ENCODE peak calls at places on chromosome 3, in four cellular contexts. R, X, A and T are unnamed samples.

GRCh38 chr3:182969277-182969676 is 11.1 kb downstream of the DCUN1D1 start:
- DNase-seq in R (no peak), X (peak), A (peak), T (no peak)

GRCh38 chr3:71926242-71926560 is 141.3 kb upstream of the PROK2 start:
- DNase-seq in R (peak), X (peak), A (peak), T (no peak)

GRCh38 chr3:159082514-159082913 is 280.7 kb downstream of the MFSD1 start:
- DNase-seq in R (no peak), X (peak), A (peak), T (no peak)

GRCh38 chr3:197487911-197488391 is 67.8 kb downstream of the BDH1 start:
- DNase-seq in R (no peak), X (peak), A (peak), T (peak)

GRCh38 chr3:117248149-117248548 is 538.6 kb downstream of the TUSC7 start:
- DNase-seq in R (no peak), X (no peak), A (no peak), T (no peak)

GRCh38 chr3:126888186-126888760 is 94.6 kb upstream of the PLXNA1 start:
- DNase-seq in R (no peak), X (no peak), A (no peak), T (no peak)

GRCh38 chr3:133840055-133840737 is 34.6 kb downstream of the SRPRB start:
- DNase-seq in R (no peak), X (no peak), A (no peak), T (peak)

GRCh38 chr3:52349611-52350395 is 33.7 kb downstream of the DNAH1 start:
- DNase-seq in R (no peak), X (no peak), A (no peak), T (no peak)

GRCh38 chr3:195757371-195757770 is 36.6 kb downstream of the MUC20 start:
- DNase-seq in R (no peak), X (no peak), A (no peak), T (no peak)

GRCh38 chr3:123552095-123552714 is 32.6 kb downstream of the HACD2 start:
- DNase-seq in R (peak), X (peak), A (peak), T (no peak)

GRCh38 chr3:132014105-132014504 is 20.7 kb downstream of the CPNE4 start:
- DNase-seq in R (no peak), X (no peak), A (no peak), T (no peak)

GRCh38 chr3:126951561-126951960 is 31.4 kb upstream of the PLXNA1 start:
- DNase-seq in R (no peak), X (no peak), A (no peak), T (no peak)

GRCh38 chr3:133712017-133712416 is 34.2 kb upstream of the TF start:
- DNase-seq in R (no peak), X (no peak), A (no peak), T (no peak)

GRCh38 chr3:81726132-81726531 is 35.3 kb downstream of the GBE1 start:
- DNase-seq in R (peak), X (peak), A (peak), T (no peak)

GRCh38 chr3:11306815-11307589 is 34.8 kb downstream of the ATG7 start:
- DNase-seq in R (peak), X (peak), A (peak), T (no peak)

GRCh38 chr3:122295286-122295685 is 29.8 kb upstream of the CSTA start:
- DNase-seq in R (peak), X (no peak), A (no peak), T (no peak)

GRCh38 chr3:172156309-172156998 is 117.1 kb downstream of the FNDC3B start:
- DNase-seq in R (no peak), X (no peak), A (no peak), T (no peak)

GRCh38 chr3:186991470-186991869 is 61.1 kb downstream of the ST6GAL1 start:
- DNase-seq in R (no peak), X (no peak), A (no peak), T (no peak)

GRCh38 chr3:118692417-118692816 is 342.2 kb downstream of the IGSF11 start:
- DNase-seq in R (no peak), X (no peak), A (no peak), T (no peak)

GRCh38 chr3:39879581-39879980 is 70.2 kb downstream of the MYRIP start:
- DNase-seq in R (no peak), X (no peak), A (no peak), T (no peak)

GRCh38 chr3:49032646-49033304 is 3.6 kb upstream of the IMPDH2 start:
- DNase-seq in R (no peak), X (no peak), A (no peak), T (no peak)

GRCh38 chr3:106824856-106825255 is 552.4 kb upstream of the CCDC54 start:
- DNase-seq in R (peak), X (peak), A (peak), T (no peak)

GRCh38 chr3:140429791-140430190 is 248.1 kb upstream of the TRIM42 start:
- DNase-seq in R (no peak), X (no peak), A (no peak), T (peak)

GRCh38 chr3:127015282-127016042 is 32.5 kb downstream of the PLXNA1 start:
- DNase-seq in R (peak), X (no peak), A (no peak), T (no peak)

GRCh38 chr3:40128169-40128568 is 181.3 kb upstream of the EIF1B start:
- DNase-seq in R (no peak), X (no peak), A (no peak), T (no peak)

GRCh38 chr3:38453075-38453913 is at the start of gene ACVR2B:
- DNase-seq in R (peak), X (peak), A (peak), T (peak)

GRCh38 chr3:61778095-61778494 is 216.7 kb downstream of the PTPRG start:
- DNase-seq in R (no peak), X (no peak), A (no peak), T (no peak)

GRCh38 chr3:32562640-32563039 is 8.0 kb downstream of the DYNC1LI1 start:
- DNase-seq in R (no peak), X (no peak), A (no peak), T (no peak)

GRCh38 chr3:87082806-87083440 is 92.0 kb upstream of the VGLL3 start:
- DNase-seq in R (peak), X (peak), A (peak), T (no peak)

GRCh38 chr3:160564205-160564922 is 1.0 kb downstream of the KPNA4 start:
- DNase-seq in R (peak), X (no peak), A (no peak), T (no peak)

GRCh38 chr3:46184469-46184868 is 23.6 kb downstream of the CCR1 start:
- DNase-seq in R (no peak), X (peak), A (peak), T (no peak)

GRCh38 chr3:134086616-134087015 is 56.9 kb upstream of the SLCO2A1 start:
- DNase-seq in R (no peak), X (no peak), A (no peak), T (peak)

GRCh38 chr3:51997172-51997571 is 1.5 kb upstream of the RPL29 start:
- DNase-seq in R (no peak), X (no peak), A (no peak), T (no peak)

GRCh38 chr3:14843321-14843720 is 24.6 kb downstream of the FGD5 start:
- DNase-seq in R (no peak), X (no peak), A (no peak), T (no peak)

GRCh38 chr3:141093971-141094401 is 42.8 kb downstream of the SPSB4 start:
- DNase-seq in R (no peak), X (peak), A (no peak), T (no peak)

GRCh38 chr3:46705751-46706572 is 4.8 kb downstream of the TMIE start:
- DNase-seq in R (no peak), X (peak), A (peak), T (no peak)

GRCh38 chr3:112097378-112097777 is 11.2 kb downstream of the C3orf52 start:
- DNase-seq in R (peak), X (peak), A (peak), T (no peak)

GRCh38 chr3:21645121-21645897 is 105.7 kb downstream of the ZNF385D start:
- DNase-seq in R (no peak), X (peak), A (peak), T (no peak)

GRCh38 chr3:174355505-174355904 is 503.6 kb upstream of the NAALADL2 start:
- DNase-seq in R (peak), X (no peak), A (peak), T (no peak)
- TF ChIP-seq CTCF in R (peak), X (peak), A (no peak), T (peak)

GRCh38 chr3:54837964-54838363 is 89.9 kb downstream of the LRTM1 start:
- DNase-seq in R (no peak), X (peak), A (peak), T (no peak)
- TF ChIP-seq CTCF in R (no peak), X (peak), A (peak), T (peak)

GRCh38 chr3:64444619-64445317 is 219.5 kb upstream of the PRICKLE2 start:
- DNase-seq in R (no peak), X (no peak), A (no peak), T (no peak)
- TF ChIP-seq CTCF in R (no peak), X (no peak), A (no peak), T (peak)

GRCh38 chr3:19293295-19293694 is 145.0 kb downstream of the KCNH8 start:
- DNase-seq in R (no peak), X (no peak), A (no peak), T (no peak)

DNA sequence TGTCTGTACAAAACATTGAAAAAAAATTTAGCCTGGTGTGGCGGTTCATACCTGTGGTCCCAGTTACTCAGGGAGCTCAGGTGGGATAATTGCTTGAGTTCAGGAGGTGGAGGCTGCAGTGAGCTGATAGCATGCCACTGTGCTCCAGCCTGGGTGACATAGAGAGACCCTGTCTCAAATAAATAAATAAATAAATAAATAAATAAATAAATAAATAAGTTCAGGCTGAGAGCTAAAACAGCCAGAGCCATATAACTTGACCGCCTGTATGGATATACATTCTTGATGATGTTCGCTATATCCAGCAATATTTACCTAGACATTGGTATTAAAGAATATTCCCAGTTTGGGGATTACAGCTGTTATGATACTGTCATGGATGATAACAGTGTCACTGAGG is 146.9 kb downstream of the KCNH8 start:
- DNase-seq in R (no peak), X (no peak), A (no peak), T (no peak)
- TF ChIP-seq CTCF in R (no peak), X (no peak), A (no peak), T (no peak)

DNA sequence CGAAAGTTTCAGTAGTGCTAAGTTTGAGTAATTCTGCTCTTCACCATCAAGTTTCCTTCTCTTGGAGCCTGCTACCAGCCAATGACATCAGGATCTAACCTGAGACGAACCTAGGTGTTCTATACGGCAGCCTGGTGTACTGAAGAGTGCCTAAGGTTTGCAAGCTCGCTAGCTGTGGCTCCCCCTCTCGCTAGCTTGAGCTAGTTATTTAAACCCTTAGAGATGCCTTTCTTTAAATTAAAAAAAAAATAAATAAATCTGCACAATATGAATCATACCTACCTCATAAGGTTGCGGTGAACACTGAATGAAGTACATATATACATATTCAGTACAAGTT is 1.4 kb upstream of the COL8A1 start:
- DNase-seq in R (no peak), X (no peak), A (no peak), T (no peak)
- TF ChIP-seq CTCF in R (no peak), X (peak), A (peak), T (peak)

DNA sequence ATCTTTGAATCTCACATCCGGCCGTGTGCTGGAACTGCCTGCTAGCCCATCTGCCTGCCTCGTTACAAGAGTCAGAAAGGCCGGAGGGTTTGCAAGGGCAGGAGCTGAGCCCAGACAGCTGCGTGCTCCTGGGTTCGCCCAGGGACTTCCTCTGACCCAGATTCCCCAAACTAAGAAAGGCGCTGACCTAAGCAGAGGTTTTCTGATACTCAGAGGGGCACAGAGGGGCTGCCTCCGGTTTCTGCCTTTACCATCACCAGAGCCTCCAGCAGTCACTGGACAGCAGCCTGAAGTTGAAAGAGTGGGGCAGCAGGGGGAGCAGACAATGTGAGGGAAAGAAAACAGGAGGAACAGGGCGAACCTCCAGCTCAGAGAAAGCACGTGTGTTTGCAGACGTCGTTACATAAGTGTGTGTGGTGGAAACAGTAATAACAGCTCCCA is 33.4 kb upstream of the RAD18 start:
- DNase-seq in R (no peak), X (peak), A (peak), T (no peak)
- TF ChIP-seq CTCF in R (no peak), X (peak), A (peak), T (peak)

DNA sequence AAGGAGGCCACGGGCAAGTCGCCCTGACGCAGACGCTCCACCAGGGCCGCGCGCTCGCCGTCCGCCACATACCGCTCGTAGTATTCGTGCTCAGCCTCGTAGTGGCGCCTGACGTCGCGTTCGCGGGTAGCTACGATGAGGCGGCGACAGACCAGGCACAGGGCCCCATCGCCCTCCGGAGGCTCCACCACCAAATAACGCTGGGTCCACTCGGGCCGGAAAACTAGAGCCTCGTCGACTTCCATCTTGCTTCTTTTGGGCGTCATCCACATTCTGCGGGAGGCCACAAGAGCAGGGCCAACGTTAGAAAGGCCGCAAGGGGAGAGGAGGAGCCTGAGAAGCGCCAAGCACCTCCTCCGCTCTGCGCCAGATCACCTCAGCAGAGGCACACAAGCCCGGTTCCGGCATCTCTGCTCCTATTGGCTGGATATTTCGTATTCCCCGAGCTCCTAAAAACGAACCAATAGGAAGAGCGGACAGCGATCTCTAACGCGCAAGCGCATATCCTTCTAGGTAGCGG is at the start of gene EPM2AIP1:
- DNase-seq in R (no peak), X (no peak), A (no peak), T (no peak)
- TF ChIP-seq CTCF in R (peak), X (no peak), A (peak), T (peak)

DNA sequence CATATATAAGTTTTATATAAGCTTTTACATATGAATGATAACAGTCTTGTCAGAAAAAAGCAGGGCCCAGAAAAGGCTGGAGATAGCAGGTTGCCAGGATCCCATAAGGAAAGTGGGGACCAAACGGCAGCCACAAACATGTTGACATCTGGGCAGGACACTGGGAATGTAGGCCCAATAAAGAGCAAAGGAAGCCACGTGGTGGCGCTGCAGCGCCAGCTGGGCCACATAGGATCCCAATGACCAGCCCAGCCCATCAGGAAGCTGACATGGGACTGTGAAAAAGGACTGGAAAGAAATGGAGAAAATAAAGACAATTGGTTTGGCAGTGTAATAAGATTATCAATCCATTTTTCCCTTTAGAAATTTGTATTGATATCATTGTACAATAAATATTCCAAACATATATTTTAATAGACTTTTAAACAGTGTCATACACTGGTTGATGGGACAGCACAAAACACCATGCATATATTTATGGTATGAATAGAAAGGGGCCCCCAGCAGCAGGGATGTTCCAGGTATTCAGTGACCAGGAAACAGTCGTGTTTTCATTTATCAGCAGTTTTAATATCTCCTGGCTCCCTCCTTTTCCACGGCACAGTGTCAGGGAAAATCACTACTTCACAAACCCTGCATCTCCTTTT is 89.0 kb upstream of the STRIT1 start:
- DNase-seq in R (peak), X (peak), A (peak), T (no peak)
- TF ChIP-seq CTCF in R (peak), X (peak), A (peak), T (peak)